ENCODE peak calls at places on chromosomes 1 and 21, in four cellular contexts. X, B, M and Z are unnamed samples.

GRCh38 chr1:91792393-91793032 is 93.4 kb downstream of the TGFBR3 start:
- DNase-seq in X (peak), B (no peak), M (no peak), Z (no peak)

GRCh38 chr1:198880397-198880796 is 241.6 kb downstream of the PTPRC start:
- DNase-seq in X (no peak), B (no peak), M (no peak), Z (no peak)

GRCh38 chr1:57747818-57748217 is 324.0 kb upstream of the DAB1 start:
- DNase-seq in X (no peak), B (no peak), M (no peak), Z (no peak)

GRCh38 chr1:51289676-51290488 is 40.5 kb downstream of the TTC39A start:
- DNase-seq in X (no peak), B (no peak), M (no peak), Z (no peak)

GRCh38 chr1:202018476-202019234 is 8.3 kb downstream of the ELF3 start:
- DNase-seq in X (peak), B (no peak), M (peak), Z (no peak)

GRCh38 chr1:75482951-75483350 is 128.0 kb downstream of the SLC44A5 start:
- DNase-seq in X (no peak), B (no peak), M (no peak), Z (no peak)

GRCh38 chr1:84122780-84123382 is 21.2 kb upstream of the PRKACB start:
- DNase-seq in X (peak), B (no peak), M (peak), Z (peak)

GRCh38 chr1:211135342-211135950 is 1.5 kb upstream of the KCNH1 start:
- DNase-seq in X (peak), B (peak), M (peak), Z (no peak)

GRCh38 chr1:183821309-183822080 is 16.6 kb downstream of the RGL1 start:
- DNase-seq in X (no peak), B (no peak), M (no peak), Z (no peak)

GRCh38 chr1:114342376-114342775 is 168.6 kb downstream of the TRIM33 start:
- DNase-seq in X (no peak), B (no peak), M (no peak), Z (no peak)

GRCh38 chr1:39745016-39745670 is 6.5 kb downstream of the PPIE start:
- DNase-seq in X (no peak), B (no peak), M (no peak), Z (no peak)

GRCh38 chr1:3249846-3250501 is 181.0 kb downstream of the PRDM16 start:
- DNase-seq in X (no peak), B (no peak), M (peak), Z (no peak)

GRCh38 chr1:199591468-199591867 is 436.0 kb upstream of the NR5A2 start:
- DNase-seq in X (no peak), B (no peak), M (no peak), Z (no peak)

GRCh38 chr1:150234647-150235435 is 1.1 kb downstream of the ANP32E start:
- DNase-seq in X (peak), B (peak), M (peak), Z (peak)

GRCh38 chr21:27275294-27275927 is 308.5 kb upstream of the ADAMTS5 start:
- DNase-seq in X (no peak), B (no peak), M (no peak), Z (no peak)

GRCh38 chr1:12069616-12070244 is 6.6 kb downstream of the TNFRSF8 start:
- DNase-seq in X (no peak), B (no peak), M (no peak), Z (no peak)

GRCh38 chr21:43269461-43269860 is 100.7 kb downstream of the CRYAA start:
- DNase-seq in X (peak), B (no peak), M (no peak), Z (peak)

GRCh38 chr1:177287237-177287636 is 116.5 kb downstream of the BRINP2 start:
- DNase-seq in X (no peak), B (no peak), M (no peak), Z (no peak)

GRCh38 chr21:45282283-45283018 is 5.2 kb downstream of the POFUT2 start:
- DNase-seq in X (no peak), B (no peak), M (no peak), Z (no peak)

GRCh38 chr21:45562965-45563364 is 20.7 kb upstream of the SLC19A1 start:
- DNase-seq in X (no peak), B (no peak), M (no peak), Z (no peak)

GRCh38 chr21:45579383-45580180 is 37.3 kb upstream of the SLC19A1 start:
- DNase-seq in X (no peak), B (no peak), M (no peak), Z (peak)

GRCh38 chr1:245124241-245124640 is 30.5 kb upstream of the KIF26B start:
- DNase-seq in X (no peak), B (no peak), M (no peak), Z (no peak)

GRCh38 chr1:60848583-60849188 is 233.7 kb upstream of the NFIA start:
- DNase-seq in X (peak), B (no peak), M (no peak), Z (no peak)

GRCh38 chr21:17432732-17433057 is 80.1 kb upstream of the CXADR start:
- DNase-seq in X (no peak), B (no peak), M (no peak), Z (no peak)

GRCh38 chr1:160131803-160132565 is 16.4 kb downstream of the ATP1A2 start:
- DNase-seq in X (no peak), B (no peak), M (peak), Z (no peak)

GRCh38 chr21:46295996-46296752 is 10.0 kb downstream of the YBEY start:
- DNase-seq in X (peak), B (no peak), M (peak), Z (no peak)

GRCh38 chr1:40593449-40594186 is 62.2 kb downstream of the ZNF684 start:
- DNase-seq in X (peak), B (no peak), M (no peak), Z (no peak)

GRCh38 chr1:46094454-46094853 is 38.0 kb downstream of the PIK3R3 start:
- DNase-seq in X (no peak), B (no peak), M (no peak), Z (no peak)

GRCh38 chr21:34526618-34527290 is 14.7 kb upstream of the KCNE1 start:
- DNase-seq in X (peak), B (no peak), M (peak), Z (peak)

GRCh38 chr1:228004331-228004871 is 2.4 kb upstream of the WNT3A start:
- DNase-seq in X (peak), B (no peak), M (peak), Z (peak)

GRCh38 chr1:154170547-154171221 is 15.8 kb upstream of the NUP210L start:
- DNase-seq in X (no peak), B (no peak), M (no peak), Z (no peak)

GRCh38 chr1:34155851-34156250 is 9.2 kb downstream of the CSMD2 start:
- DNase-seq in X (no peak), B (no peak), M (no peak), Z (no peak)

GRCh38 chr1:30143517-30143916 is 579.9 kb downstream of the MATN1 start:
- DNase-seq in X (no peak), B (no peak), M (no peak), Z (no peak)

GRCh38 chr1:78731674-78732073 is 82.0 kb downstream of the IFI44 start:
- DNase-seq in X (no peak), B (no peak), M (no peak), Z (no peak)

GRCh38 chr1:8077120-8077573 is 51.0 kb upstream of the ERRFI1 start:
- DNase-seq in X (peak), B (no peak), M (peak), Z (no peak)

GRCh38 chr1:32494196-32494595 is 29.3 kb downstream of the ZBTB8B start:
- DNase-seq in X (peak), B (no peak), M (no peak), Z (no peak)
- TF ChIP-seq TCF7 in X (no peak), B (no peak), M (no peak), Z (no peak)

DNA sequence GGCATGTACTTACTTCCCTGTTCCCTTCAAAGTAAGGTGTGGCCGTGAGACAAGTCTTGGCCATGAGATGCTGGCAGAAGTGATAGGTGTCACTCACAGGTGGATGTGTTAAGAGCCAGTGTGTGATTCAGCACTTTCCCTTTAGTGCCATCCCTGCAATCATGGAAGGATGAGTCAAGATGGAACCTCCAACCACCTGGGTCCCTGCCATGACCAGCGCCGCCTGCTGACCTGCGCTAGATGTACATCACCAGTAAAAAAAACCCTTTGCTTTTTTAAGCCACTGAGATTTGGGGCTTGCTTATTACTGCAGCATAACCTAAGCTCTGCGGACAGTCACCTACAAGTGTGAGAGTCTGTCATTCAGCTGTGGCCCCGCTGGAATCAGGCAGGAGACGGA is 71.7 kb downstream of the TOMM20 start:
- DNase-seq in X (peak), B (no peak), M (no peak), Z (no peak)
- TF ChIP-seq TCF7 in X (no peak), B (no peak), M (no peak), Z (no peak)

GRCh38 chr1:197471248-197472035 is 203.4 kb downstream of the CRB1 start:
- DNase-seq in X (no peak), B (no peak), M (no peak), Z (no peak)
- TF ChIP-seq TCF7 in X (no peak), B (no peak), M (no peak), Z (no peak)

GRCh38 chr1:109754738-109755137 is 9.0 kb downstream of the EPS8L3 start:
- DNase-seq in X (no peak), B (no peak), M (no peak), Z (no peak)
- TF ChIP-seq TCF7 in X (no peak), B (no peak), M (no peak), Z (no peak)

GRCh38 chr1:117180571-117180970 is 30.2 kb downstream of the VTCN1 start:
- DNase-seq in X (no peak), B (no peak), M (no peak), Z (no peak)
- TF ChIP-seq TCF7 in X (no peak), B (no peak), M (no peak), Z (no peak)

GRCh38 chr1:107934573-107934972 is 30.4 kb downstream of the VAV3 start:
- DNase-seq in X (no peak), B (peak), M (no peak), Z (no peak)

GRCh38 chr1:107939256-107939655 is 25.7 kb downstream of the VAV3 start:
- DNase-seq in X (no peak), B (no peak), M (no peak), Z (no peak)

GRCh38 chr1:107933736-107934135 is 31.2 kb downstream of the VAV3 start:
- DNase-seq in X (no peak), B (no peak), M (no peak), Z (no peak)

GRCh38 chr1:107936498-107937481 is 28.2 kb downstream of the VAV3 start:
- DNase-seq in X (no peak), B (no peak), M (no peak), Z (peak)

DNA sequence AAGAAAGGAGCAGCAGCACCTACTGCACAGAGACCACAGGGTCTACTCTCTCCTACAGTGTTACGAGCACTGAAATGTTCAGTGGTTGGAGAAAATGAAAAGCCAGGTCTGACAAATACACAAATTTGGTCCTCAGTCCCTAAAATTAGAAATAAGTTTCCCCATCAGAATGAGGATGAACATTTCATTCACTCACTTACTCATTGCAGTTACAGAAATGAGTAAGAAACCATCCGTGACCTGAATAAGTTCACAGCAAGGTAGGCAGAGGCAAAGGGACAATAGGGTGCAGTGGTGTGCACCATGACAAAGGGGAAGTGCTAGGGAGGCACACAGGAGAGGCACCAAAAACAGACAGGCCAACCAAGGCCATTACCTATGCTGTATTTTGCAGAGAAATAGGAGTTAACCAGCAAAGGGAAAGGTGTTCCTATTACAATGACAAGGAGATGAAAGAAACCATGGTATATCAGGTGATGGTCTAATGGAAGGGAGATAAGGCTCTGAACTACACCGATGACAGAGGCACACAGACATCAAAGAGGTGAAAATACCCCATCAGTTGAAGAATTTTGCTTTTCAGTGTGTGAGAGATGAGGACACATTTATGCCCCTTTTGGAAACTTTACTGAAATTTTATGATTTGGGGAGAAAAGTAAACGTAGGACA is 29.4 kb downstream of the VAV3 start:
- DNase-seq in X (no peak), B (peak), M (no peak), Z (no peak)
- TF ChIP-seq TCF7 in X (no peak), B (peak), M (no peak), Z (no peak)

DNA sequence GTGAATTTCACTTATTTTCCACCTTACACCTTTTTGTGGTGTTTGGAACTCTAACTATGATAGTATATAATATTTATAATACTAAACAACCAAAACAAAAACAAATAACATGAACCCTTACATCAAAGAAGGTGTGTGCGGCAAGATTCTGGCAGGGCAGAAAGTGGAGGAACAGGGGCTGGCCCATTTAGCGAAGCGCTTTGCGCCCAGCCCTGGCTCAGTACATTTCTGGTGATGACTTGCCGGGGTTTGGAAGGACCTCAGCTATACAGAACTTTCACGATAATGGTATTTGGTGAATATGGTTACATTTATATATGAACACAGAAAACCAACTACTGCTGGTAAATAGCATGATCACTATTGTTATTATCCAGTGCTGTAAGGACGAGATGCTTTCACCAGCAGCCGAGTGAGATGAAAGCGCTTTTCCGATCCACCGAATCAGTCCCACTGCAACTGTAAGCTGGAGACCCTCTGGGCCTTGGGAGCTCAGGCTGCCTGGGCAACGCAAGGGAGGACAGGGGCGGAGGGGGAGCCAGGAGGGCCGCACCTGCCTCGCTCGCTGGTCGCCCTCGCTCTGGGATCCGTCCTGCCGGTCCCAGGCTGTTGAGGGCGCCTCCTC is 63.9 kb downstream of the CD247 start:
- DNase-seq in X (no peak), B (no peak), M (no peak), Z (peak)
- TF ChIP-seq TCF7 in X (no peak), B (no peak), M (no peak), Z (no peak)

DNA sequence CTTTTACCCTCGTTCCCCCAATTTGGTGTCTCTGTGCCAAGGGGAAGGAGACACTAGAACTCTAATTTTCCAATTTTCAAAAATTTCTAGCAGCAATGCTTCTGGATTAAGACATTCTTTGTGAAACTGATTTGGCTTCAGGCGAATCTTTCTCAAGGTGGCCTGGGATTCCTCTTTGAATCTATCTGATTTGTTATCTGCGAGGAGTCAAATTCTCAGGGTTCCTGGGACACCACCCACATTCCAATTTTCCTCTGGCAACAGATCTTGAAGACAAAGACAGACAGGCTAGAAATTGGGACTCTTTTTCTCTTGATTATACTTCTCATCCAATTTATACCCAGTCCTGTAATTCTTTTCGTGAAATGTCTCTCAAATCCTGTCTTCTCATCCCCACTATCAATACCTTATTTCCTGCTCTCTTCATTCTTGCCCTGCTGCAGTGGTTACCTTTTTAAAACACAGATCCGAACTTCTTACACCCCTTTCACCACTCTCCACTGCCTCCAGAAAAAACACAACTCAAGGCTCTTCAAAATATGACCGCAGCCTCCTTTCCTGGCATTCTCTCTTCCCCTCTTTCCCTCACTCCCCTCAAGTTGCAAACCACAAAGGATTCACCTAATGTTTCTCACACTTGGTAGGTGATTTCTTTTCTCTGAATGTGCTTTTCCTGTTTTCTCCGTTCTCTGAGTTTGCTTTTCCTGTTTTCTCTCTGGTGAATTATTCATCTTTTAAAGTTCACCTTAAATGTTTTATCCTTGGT is 2.7 kb upstream of the MPZL1 start:
- DNase-seq in X (no peak), B (no peak), M (no peak), Z (no peak)
- TF ChIP-seq TCF7 in X (no peak), B (no peak), M (no peak), Z (no peak)

GRCh38 chr21:36684957-36685714 is 13.8 kb upstream of the SIM2 start:
- DNase-seq in X (no peak), B (no peak), M (no peak), Z (no peak)
- TF ChIP-seq TCF7 in X (no peak), B (no peak), M (no peak), Z (no peak)